ENCODE peak calls at places on chromosomes 7 and 10, in seven cellular contexts. One of them, this sample, is unnamed.

GRCh38 chr10:125624800-125625199 is 58.2 kb downstream of the TEX36 start:
- DNase-seq in HCT116: no peak
- DNase-seq in H1: no peak
- DNase-seq in GM12878: no peak
- DNase-seq in SK-N-SH: no peak
- DNase-seq in HepG2: no peak
- DNase-seq in K562: no peak
- DNase-seq in this sample: no peak

GRCh38 chr10:74977913-74978847 is 133.3 kb upstream of the SAMD8 start:
- DNase-seq in HCT116: no peak
- DNase-seq in H1: no peak
- DNase-seq in GM12878: peak
- DNase-seq in SK-N-SH: no peak
- DNase-seq in HepG2: no peak
- DNase-seq in K562: no peak
- DNase-seq in this sample: no peak

GRCh38 chr7:106070201-106070551 is 41.9 kb downstream of the SYPL1 start:
- DNase-seq in HCT116: no peak
- DNase-seq in H1: no peak
- DNase-seq in GM12878: no peak
- DNase-seq in SK-N-SH: peak
- DNase-seq in HepG2: no peak
- DNase-seq in K562: no peak
- DNase-seq in this sample: no peak

GRCh38 chr10:121792198-121792597 is 135.6 kb downstream of the ATE1 start:
- DNase-seq in HCT116: no peak
- DNase-seq in H1: no peak
- DNase-seq in GM12878: no peak
- DNase-seq in SK-N-SH: no peak
- DNase-seq in HepG2: no peak
- DNase-seq in K562: peak
- DNase-seq in this sample: no peak

GRCh38 chr7:98997836-98998235 is 119.5 kb downstream of the TRRAP start:
- DNase-seq in HCT116: no peak
- DNase-seq in H1: no peak
- DNase-seq in GM12878: no peak
- DNase-seq in SK-N-SH: no peak
- DNase-seq in HepG2: no peak
- DNase-seq in K562: no peak
- DNase-seq in this sample: no peak

GRCh38 chr10:129959544-129960492 is 4.3 kb downstream of the EBF3 start:
- DNase-seq in HCT116: no peak
- DNase-seq in H1: no peak
- DNase-seq in GM12878: no peak
- DNase-seq in SK-N-SH: no peak
- DNase-seq in HepG2: no peak
- DNase-seq in K562: no peak
- DNase-seq in this sample: no peak

GRCh38 chr7:47596502-47597202 is 14.7 kb upstream of the TNS3 start:
- DNase-seq in HCT116: no peak
- DNase-seq in H1: no peak
- DNase-seq in GM12878: no peak
- DNase-seq in SK-N-SH: no peak
- DNase-seq in HepG2: peak
- DNase-seq in K562: no peak
- DNase-seq in this sample: no peak

GRCh38 chr10:71211759-71212248 is 566 bp upstream of the UNC5B start:
- DNase-seq in HCT116: no peak
- DNase-seq in H1: no peak
- DNase-seq in GM12878: no peak
- DNase-seq in SK-N-SH: no peak
- DNase-seq in HepG2: peak
- DNase-seq in K562: no peak
- DNase-seq in this sample: no peak

GRCh38 chr10:124005991-124006392 is 87.4 kb downstream of the CHST15 start:
- DNase-seq in HCT116: no peak
- DNase-seq in H1: no peak
- DNase-seq in GM12878: no peak
- DNase-seq in SK-N-SH: no peak
- DNase-seq in HepG2: no peak
- DNase-seq in K562: no peak
- DNase-seq in this sample: no peak

GRCh38 chr7:86643478-86644281 is at the start of gene GRM3:
- DNase-seq in HCT116: no peak
- DNase-seq in H1: no peak
- DNase-seq in GM12878: no peak
- DNase-seq in SK-N-SH: peak
- DNase-seq in HepG2: no peak
- DNase-seq in K562: peak
- DNase-seq in this sample: no peak

GRCh38 chr7:51430480-51431086 is 114.0 kb upstream of the COBL start:
- DNase-seq in HCT116: peak
- DNase-seq in H1: no peak
- DNase-seq in GM12878: peak
- DNase-seq in SK-N-SH: peak
- DNase-seq in HepG2: peak
- DNase-seq in K562: peak
- DNase-seq in this sample: peak

GRCh38 chr10:23362879-23363787 is 18.5 kb upstream of the C10orf67 start:
- DNase-seq in HCT116: no peak
- DNase-seq in H1: no peak
- DNase-seq in GM12878: no peak
- DNase-seq in SK-N-SH: no peak
- DNase-seq in HepG2: no peak
- DNase-seq in K562: no peak
- DNase-seq in this sample: no peak

GRCh38 chr10:26242752-26243151 is 26.2 kb downstream of the GAD2 start:
- DNase-seq in HCT116: no peak
- DNase-seq in H1: no peak
- DNase-seq in GM12878: no peak
- DNase-seq in SK-N-SH: no peak
- DNase-seq in HepG2: no peak
- DNase-seq in K562: no peak
- DNase-seq in this sample: no peak

GRCh38 chr7:138625084-138625848 is 75.9 kb downstream of the SVOPL start:
- DNase-seq in HCT116: no peak
- DNase-seq in H1: no peak
- DNase-seq in GM12878: no peak
- DNase-seq in SK-N-SH: no peak
- DNase-seq in HepG2: no peak
- DNase-seq in K562: no peak
- DNase-seq in this sample: no peak

GRCh38 chr10:5532618-5533097 is 7.9 kb downstream of the CALML3 start:
- DNase-seq in HCT116: no peak
- DNase-seq in H1: no peak
- DNase-seq in GM12878: no peak
- DNase-seq in SK-N-SH: no peak
- DNase-seq in HepG2: no peak
- DNase-seq in K562: no peak
- DNase-seq in this sample: no peak

GRCh38 chr10:125871341-125871740 is 9.8 kb downstream of the DHX32 start:
- DNase-seq in HCT116: no peak
- DNase-seq in H1: no peak
- DNase-seq in GM12878: no peak
- DNase-seq in SK-N-SH: no peak
- DNase-seq in HepG2: no peak
- DNase-seq in K562: no peak
- DNase-seq in this sample: no peak

GRCh38 chr7:115694424-115694823 is 336.1 kb downstream of the TFEC start:
- DNase-seq in HCT116: no peak
- DNase-seq in H1: no peak
- DNase-seq in GM12878: no peak
- DNase-seq in SK-N-SH: no peak
- DNase-seq in HepG2: no peak
- DNase-seq in K562: no peak
- DNase-seq in this sample: no peak

GRCh38 chr7:158270856-158271413 is 316.7 kb downstream of the PTPRN2 start:
- DNase-seq in HCT116: no peak
- DNase-seq in H1: no peak
- DNase-seq in GM12878: no peak
- DNase-seq in SK-N-SH: no peak
- DNase-seq in HepG2: no peak
- DNase-seq in K562: no peak
- DNase-seq in this sample: no peak

GRCh38 chr10:62911210-62911963 is 95.2 kb upstream of the EGR2 start:
- DNase-seq in HCT116: no peak
- DNase-seq in H1: no peak
- DNase-seq in GM12878: no peak
- DNase-seq in SK-N-SH: no peak
- DNase-seq in HepG2: no peak
- DNase-seq in K562: no peak
- DNase-seq in this sample: no peak
- TF ChIP-seq JUND in HCT116: no peak
- TF ChIP-seq JUND in H1: no peak
- TF ChIP-seq JUND in GM12878: no peak
- TF ChIP-seq JUND in SK-N-SH: no peak
- TF ChIP-seq JUND in HepG2: no peak
- TF ChIP-seq JUND in K562: no peak
- TF ChIP-seq JUND in this sample: no peak

DNA sequence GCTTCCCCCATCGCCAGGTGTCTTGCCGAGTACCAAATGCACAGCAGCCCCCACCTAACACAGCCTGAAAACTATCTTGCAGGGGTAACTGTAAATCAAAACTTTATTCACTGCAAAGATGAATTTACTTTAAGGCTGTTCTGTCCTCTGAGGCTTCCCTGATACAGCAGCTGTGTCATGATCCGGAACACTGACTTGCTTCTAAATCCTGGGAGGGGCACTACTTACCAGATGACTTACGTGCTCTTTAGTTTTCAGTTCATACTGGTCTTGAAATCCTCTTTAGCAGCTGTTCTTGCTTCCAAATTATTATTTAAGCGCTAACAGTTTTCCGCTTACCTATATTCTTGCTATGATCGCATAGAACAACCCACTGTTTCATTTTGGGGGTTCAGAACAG is 4.9 kb downstream of the DYNC1I1 start:
- DNase-seq in HCT116: no peak
- DNase-seq in H1: no peak
- DNase-seq in GM12878: no peak
- DNase-seq in SK-N-SH: no peak
- DNase-seq in HepG2: no peak
- DNase-seq in K562: no peak
- DNase-seq in this sample: no peak
- TF ChIP-seq JUND in HCT116: no peak
- TF ChIP-seq JUND in H1: no peak
- TF ChIP-seq JUND in GM12878: no peak
- TF ChIP-seq JUND in SK-N-SH: no peak
- TF ChIP-seq JUND in HepG2: no peak
- TF ChIP-seq JUND in K562: no peak
- TF ChIP-seq JUND in this sample: no peak

DNA sequence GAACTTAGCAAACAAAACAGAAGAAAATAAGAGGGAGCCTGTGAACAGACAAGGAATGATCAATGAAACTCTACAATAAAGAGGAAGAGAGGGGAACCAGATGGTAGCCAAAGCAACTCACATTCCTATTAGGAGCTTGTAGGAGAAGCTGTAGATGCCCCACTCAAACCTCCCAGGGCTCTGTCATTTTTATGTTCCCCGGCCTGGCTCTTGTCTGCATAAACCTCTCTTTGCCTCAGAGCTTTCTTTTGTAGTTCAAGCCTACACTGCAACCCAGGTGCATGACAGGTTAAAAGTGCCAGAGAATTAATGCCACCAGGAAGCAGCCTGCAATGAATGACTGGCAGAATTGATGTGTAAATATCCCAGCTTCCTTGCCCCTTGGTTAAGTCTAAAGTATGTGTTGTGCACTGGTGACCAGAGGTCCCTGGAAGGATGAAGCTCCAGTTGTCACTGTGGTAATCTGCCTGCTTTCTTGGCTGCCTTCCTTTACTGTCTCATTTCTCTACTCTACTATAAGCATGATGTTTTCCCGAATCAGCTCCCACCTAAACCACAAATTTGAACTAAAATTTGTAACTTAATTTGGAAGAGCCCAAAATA is 40.4 kb downstream of the HDAC9 start:
- DNase-seq in HCT116: no peak
- DNase-seq in H1: no peak
- DNase-seq in GM12878: no peak
- DNase-seq in SK-N-SH: no peak
- DNase-seq in HepG2: no peak
- DNase-seq in K562: no peak
- DNase-seq in this sample: peak
- TF ChIP-seq JUND in HCT116: no peak
- TF ChIP-seq JUND in H1: no peak
- TF ChIP-seq JUND in GM12878: no peak
- TF ChIP-seq JUND in SK-N-SH: no peak
- TF ChIP-seq JUND in HepG2: no peak
- TF ChIP-seq JUND in K562: no peak
- TF ChIP-seq JUND in this sample: no peak

GRCh38 chr10:85643171-85643838 is 723.3 kb downstream of the GRID1 start:
- DNase-seq in HCT116: no peak
- DNase-seq in H1: no peak
- DNase-seq in GM12878: no peak
- DNase-seq in SK-N-SH: no peak
- DNase-seq in HepG2: no peak
- DNase-seq in K562: no peak
- DNase-seq in this sample: no peak

GRCh38 chr10:85645851-85646250 is 720.7 kb downstream of the GRID1 start:
- DNase-seq in HCT116: no peak
- DNase-seq in H1: no peak
- DNase-seq in GM12878: no peak
- DNase-seq in SK-N-SH: no peak
- DNase-seq in HepG2: no peak
- DNase-seq in K562: no peak
- DNase-seq in this sample: no peak

GRCh38 chr10:85642421-85643170 is 724.0 kb downstream of the GRID1 start:
- DNase-seq in HCT116: peak
- DNase-seq in H1: no peak
- DNase-seq in GM12878: no peak
- DNase-seq in SK-N-SH: no peak
- DNase-seq in HepG2: peak
- DNase-seq in K562: no peak
- DNase-seq in this sample: no peak

GRCh38 chr10:85645097-85645496 is 721.5 kb downstream of the GRID1 start:
- DNase-seq in HCT116: no peak
- DNase-seq in H1: no peak
- DNase-seq in GM12878: no peak
- DNase-seq in SK-N-SH: no peak
- DNase-seq in HepG2: peak
- DNase-seq in K562: no peak
- DNase-seq in this sample: no peak

DNA sequence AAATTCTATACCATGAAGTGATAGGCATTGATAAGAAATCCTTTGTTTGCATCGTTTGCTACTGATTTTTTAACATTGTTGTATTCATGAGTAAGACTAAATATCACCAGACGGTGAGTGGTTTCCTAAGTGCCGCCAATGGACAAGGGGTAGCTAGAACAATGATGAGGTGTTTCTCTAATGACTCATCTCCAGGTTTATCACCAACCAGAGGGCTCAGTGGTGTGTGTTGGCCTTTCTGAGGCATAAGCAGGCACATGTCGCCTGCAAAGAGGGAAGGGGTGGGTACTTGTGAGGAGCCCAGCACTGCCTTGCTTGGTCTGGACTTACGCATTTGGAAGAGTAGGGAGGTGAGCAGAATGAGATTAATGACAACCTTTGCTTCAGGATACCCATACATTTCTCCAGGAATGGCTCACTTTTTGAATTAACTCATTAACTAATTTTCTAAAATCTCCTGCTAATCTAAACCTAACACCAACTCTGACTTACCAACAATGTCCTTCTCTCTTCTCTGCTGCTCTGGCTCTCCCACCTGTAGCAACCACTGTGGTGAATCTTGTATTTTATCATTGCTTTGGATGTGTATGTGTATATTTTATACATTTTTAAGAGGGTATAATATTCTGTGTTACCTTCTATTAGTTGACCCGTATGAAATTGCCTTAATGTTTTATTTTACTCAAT is 722.6 kb downstream of the GRID1 start:
- DNase-seq in HCT116: peak
- DNase-seq in H1: no peak
- DNase-seq in GM12878: no peak
- DNase-seq in SK-N-SH: no peak
- DNase-seq in HepG2: peak
- DNase-seq in K562: no peak
- DNase-seq in this sample: no peak
- TF ChIP-seq JUND in HCT116: peak
- TF ChIP-seq JUND in H1: no peak
- TF ChIP-seq JUND in GM12878: no peak
- TF ChIP-seq JUND in SK-N-SH: no peak
- TF ChIP-seq JUND in HepG2: no peak
- TF ChIP-seq JUND in K562: no peak
- TF ChIP-seq JUND in this sample: no peak